ENCODE peak calls at places on chromosome 19, in six cellular contexts. One of them, this sample, is unnamed.

GRCh38 chr19:4277051-4277700 is 1.9 kb upstream of the SHD start:
- DNase-seq in IMR-90: no peak
- DNase-seq in lower leg skin: no peak
- DNase-seq in gastrocnemius medialis: no peak
- DNase-seq in GM12892: no peak
- DNase-seq in adrenal gland: no peak
- DNase-seq in this sample: no peak

GRCh38 chr19:35115538-35115951 is at the start of gene FXYD3:
- DNase-seq in adrenal gland: no peak
- DNase-seq in GM12892: no peak
- DNase-seq in lower leg skin: no peak
- DNase-seq in IMR-90: no peak
- DNase-seq in gastrocnemius medialis: no peak
- DNase-seq in this sample: no peak

GRCh38 chr19:37227996-37228395 is 10.0 kb downstream of the ZNF383 start:
- DNase-seq in adrenal gland: no peak
- DNase-seq in lower leg skin: no peak
- DNase-seq in IMR-90: no peak
- DNase-seq in gastrocnemius medialis: no peak
- DNase-seq in GM12892: no peak
- DNase-seq in this sample: no peak

GRCh38 chr19:33683881-33684549 is 62.3 kb downstream of the CHST8 start:
- DNase-seq in IMR-90: peak
- DNase-seq in GM12892: no peak
- DNase-seq in adrenal gland: no peak
- DNase-seq in gastrocnemius medialis: no peak
- DNase-seq in lower leg skin: peak
- DNase-seq in this sample: no peak

GRCh38 chr19:7522923-7523667 is 671 bp downstream of the MCOLN1 start:
- DNase-seq in lower leg skin: peak
- DNase-seq in IMR-90: no peak
- DNase-seq in adrenal gland: peak
- DNase-seq in GM12892: no peak
- DNase-seq in gastrocnemius medialis: no peak
- DNase-seq in this sample: peak

GRCh38 chr19:23409392-23410048 is 14.2 kb upstream of the ZNF91 start:
- DNase-seq in GM12892: no peak
- DNase-seq in gastrocnemius medialis: no peak
- DNase-seq in adrenal gland: no peak
- DNase-seq in IMR-90: no peak
- DNase-seq in lower leg skin: peak
- DNase-seq in this sample: no peak

GRCh38 chr19:50413096-50413495 is 5.6 kb upstream of the SPIB start:
- DNase-seq in lower leg skin: no peak
- DNase-seq in GM12892: no peak
- DNase-seq in IMR-90: no peak
- DNase-seq in adrenal gland: no peak
- DNase-seq in gastrocnemius medialis: no peak
- DNase-seq in this sample: no peak

GRCh38 chr19:53537126-53537522 is 821 bp upstream of the ZNF331 start:
- DNase-seq in gastrocnemius medialis: no peak
- DNase-seq in IMR-90: no peak
- DNase-seq in GM12892: no peak
- DNase-seq in adrenal gland: no peak
- DNase-seq in lower leg skin: no peak
- DNase-seq in this sample: no peak

GRCh38 chr19:28065026-28065425 is 1147.9 kb downstream of the UQCRFS1 start:
- DNase-seq in lower leg skin: no peak
- DNase-seq in GM12892: no peak
- DNase-seq in gastrocnemius medialis: no peak
- DNase-seq in adrenal gland: no peak
- DNase-seq in IMR-90: no peak
- DNase-seq in this sample: no peak

GRCh38 chr19:38720559-38721236 is 23.6 kb downstream of the CAPN12 start:
- DNase-seq in gastrocnemius medialis: no peak
- DNase-seq in adrenal gland: no peak
- DNase-seq in lower leg skin: no peak
- DNase-seq in GM12892: no peak
- DNase-seq in IMR-90: no peak
- DNase-seq in this sample: no peak

GRCh38 chr19:56896041-56896440 is 55.5 kb upstream of the PEG3 start:
- DNase-seq in GM12892: no peak
- DNase-seq in adrenal gland: no peak
- DNase-seq in gastrocnemius medialis: no peak
- DNase-seq in IMR-90: no peak
- DNase-seq in lower leg skin: no peak
- DNase-seq in this sample: no peak

GRCh38 chr19:49555600-49556411 is 24.6 kb downstream of the NOSIP start:
- DNase-seq in lower leg skin: peak
- DNase-seq in IMR-90: no peak
- DNase-seq in GM12892: no peak
- DNase-seq in gastrocnemius medialis: peak
- DNase-seq in adrenal gland: peak
- DNase-seq in this sample: peak

GRCh38 chr19:7995756-7996155 is 9.7 kb downstream of the ELAVL1 start:
- DNase-seq in IMR-90: no peak
- DNase-seq in lower leg skin: no peak
- DNase-seq in gastrocnemius medialis: no peak
- DNase-seq in adrenal gland: no peak
- DNase-seq in GM12892: no peak
- DNase-seq in this sample: no peak

GRCh38 chr19:23804676-23805075 is 46.0 kb upstream of the ZNF681 start:
- DNase-seq in gastrocnemius medialis: no peak
- DNase-seq in IMR-90: no peak
- DNase-seq in GM12892: no peak
- DNase-seq in lower leg skin: no peak
- DNase-seq in adrenal gland: no peak
- DNase-seq in this sample: no peak

GRCh38 chr19:39401549-39402416 is 4.9 kb upstream of the ZFP36 start:
- DNase-seq in lower leg skin: peak
- DNase-seq in adrenal gland: peak
- DNase-seq in IMR-90: peak
- DNase-seq in GM12892: no peak
- DNase-seq in gastrocnemius medialis: peak
- DNase-seq in this sample: no peak

GRCh38 chr19:2168619-2169424 is 5.1 kb downstream of the DOT1L start:
- DNase-seq in gastrocnemius medialis: peak
- DNase-seq in IMR-90: peak
- DNase-seq in lower leg skin: peak
- DNase-seq in GM12892: peak
- DNase-seq in adrenal gland: peak
- DNase-seq in this sample: peak

GRCh38 chr19:41218249-41218614 is 791 bp upstream of the AXL start:
- DNase-seq in gastrocnemius medialis: no peak
- DNase-seq in IMR-90: no peak
- DNase-seq in GM12892: no peak
- DNase-seq in adrenal gland: no peak
- DNase-seq in lower leg skin: no peak
- DNase-seq in this sample: no peak
- TF ChIP-seq POLR2A in gastrocnemius medialis: no peak
- TF ChIP-seq POLR2A in IMR-90: no peak
- TF ChIP-seq POLR2A in GM12892: no peak
- TF ChIP-seq POLR2A in adrenal gland: no peak
- TF ChIP-seq POLR2A in lower leg skin: no peak
- TF ChIP-seq POLR2A in this sample: no peak

GRCh38 chr19:17303167-17303939 is at the start of gene ABHD8:
- DNase-seq in gastrocnemius medialis: peak
- DNase-seq in IMR-90: peak
- DNase-seq in adrenal gland: peak
- DNase-seq in lower leg skin: peak
- DNase-seq in GM12892: peak
- DNase-seq in this sample: peak
- TF ChIP-seq POLR2A in gastrocnemius medialis: peak
- TF ChIP-seq POLR2A in IMR-90: no peak
- TF ChIP-seq POLR2A in adrenal gland: peak
- TF ChIP-seq POLR2A in lower leg skin: no peak
- TF ChIP-seq POLR2A in GM12892: no peak
- TF ChIP-seq POLR2A in this sample: peak

GRCh38 chr19:29429581-29429980 is 96.2 kb upstream of the VSTM2B start:
- DNase-seq in gastrocnemius medialis: no peak
- DNase-seq in GM12892: no peak
- DNase-seq in lower leg skin: no peak
- DNase-seq in adrenal gland: no peak
- DNase-seq in IMR-90: no peak
- DNase-seq in this sample: no peak
- TF ChIP-seq POLR2A in gastrocnemius medialis: no peak
- TF ChIP-seq POLR2A in GM12892: no peak
- TF ChIP-seq POLR2A in lower leg skin: no peak
- TF ChIP-seq POLR2A in adrenal gland: no peak
- TF ChIP-seq POLR2A in IMR-90: no peak
- TF ChIP-seq POLR2A in this sample: no peak

GRCh38 chr19:9792191-9793050 is 23.9 kb upstream of the ZNF846 start:
- DNase-seq in lower leg skin: peak
- DNase-seq in GM12892: peak
- DNase-seq in IMR-90: peak
- DNase-seq in adrenal gland: peak
- DNase-seq in gastrocnemius medialis: peak
- DNase-seq in this sample: peak
- TF ChIP-seq POLR2A in lower leg skin: no peak
- TF ChIP-seq POLR2A in GM12892: no peak
- TF ChIP-seq POLR2A in IMR-90: peak
- TF ChIP-seq POLR2A in adrenal gland: no peak
- TF ChIP-seq POLR2A in gastrocnemius medialis: no peak
- TF ChIP-seq POLR2A in this sample: no peak

GRCh38 chr19:10835089-10835753 is 791 bp downstream of the TMED1 start:
- DNase-seq in GM12892: peak
- DNase-seq in IMR-90: no peak
- DNase-seq in adrenal gland: peak
- DNase-seq in gastrocnemius medialis: peak
- DNase-seq in lower leg skin: peak
- DNase-seq in this sample: no peak

GRCh38 chr19:10836478-10837325 is 690 bp upstream of the TMED1 start:
- DNase-seq in lower leg skin: peak
- DNase-seq in gastrocnemius medialis: peak
- DNase-seq in IMR-90: no peak
- DNase-seq in adrenal gland: peak
- DNase-seq in GM12892: peak
- DNase-seq in this sample: no peak

GRCh38 chr19:10838377-10838776 is 2.4 kb upstream of the TMED1 start:
- DNase-seq in gastrocnemius medialis: no peak
- DNase-seq in IMR-90: no peak
- DNase-seq in lower leg skin: no peak
- DNase-seq in adrenal gland: no peak
- DNase-seq in GM12892: no peak
- DNase-seq in this sample: no peak

GRCh38 chr19:10832659-10833296 is 3.2 kb downstream of the TMED1 start:
- DNase-seq in GM12892: peak
- DNase-seq in adrenal gland: no peak
- DNase-seq in lower leg skin: no peak
- DNase-seq in IMR-90: no peak
- DNase-seq in gastrocnemius medialis: no peak
- DNase-seq in this sample: no peak

GRCh38 chr19:10835754-10836477 is at the start of gene TMED1:
- DNase-seq in adrenal gland: peak
- DNase-seq in GM12892: peak
- DNase-seq in gastrocnemius medialis: peak
- DNase-seq in lower leg skin: peak
- DNase-seq in IMR-90: peak
- DNase-seq in this sample: peak
- TF ChIP-seq POLR2A in adrenal gland: peak
- TF ChIP-seq POLR2A in GM12892: peak
- TF ChIP-seq POLR2A in gastrocnemius medialis: peak
- TF ChIP-seq POLR2A in lower leg skin: no peak
- TF ChIP-seq POLR2A in IMR-90: peak
- TF ChIP-seq POLR2A in this sample: peak

GRCh38 chr19:47435196-47435595 is 15.9 kb upstream of the MEIS3 start:
- DNase-seq in IMR-90: no peak
- DNase-seq in adrenal gland: no peak
- DNase-seq in lower leg skin: no peak
- DNase-seq in GM12892: no peak
- DNase-seq in gastrocnemius medialis: no peak
- DNase-seq in this sample: no peak

GRCh38 chr19:47433121-47433520 is 13.8 kb upstream of the MEIS3 start:
- DNase-seq in adrenal gland: no peak
- DNase-seq in gastrocnemius medialis: no peak
- DNase-seq in lower leg skin: no peak
- DNase-seq in IMR-90: no peak
- DNase-seq in GM12892: no peak
- DNase-seq in this sample: no peak

GRCh38 chr19:47432499-47432898 is 13.2 kb upstream of the MEIS3 start:
- DNase-seq in lower leg skin: no peak
- DNase-seq in adrenal gland: no peak
- DNase-seq in gastrocnemius medialis: no peak
- DNase-seq in GM12892: no peak
- DNase-seq in IMR-90: no peak
- DNase-seq in this sample: no peak

GRCh38 chr19:47435883-47436417 is 16.6 kb upstream of the MEIS3 start:
- DNase-seq in GM12892: no peak
- DNase-seq in lower leg skin: no peak
- DNase-seq in IMR-90: no peak
- DNase-seq in gastrocnemius medialis: no peak
- DNase-seq in adrenal gland: no peak
- DNase-seq in this sample: no peak

GRCh38 chr19:47434088-47434487 is 14.8 kb upstream of the MEIS3 start:
- DNase-seq in gastrocnemius medialis: no peak
- DNase-seq in lower leg skin: no peak
- DNase-seq in adrenal gland: no peak
- DNase-seq in IMR-90: no peak
- DNase-seq in GM12892: no peak
- DNase-seq in this sample: no peak
- TF ChIP-seq POLR2A in gastrocnemius medialis: no peak
- TF ChIP-seq POLR2A in lower leg skin: no peak
- TF ChIP-seq POLR2A in adrenal gland: no peak
- TF ChIP-seq POLR2A in IMR-90: no peak
- TF ChIP-seq POLR2A in GM12892: no peak
- TF ChIP-seq POLR2A in this sample: no peak

GRCh38 chr19:55703790-55704215 is 28.8 kb downstream of the EPN1 start:
- DNase-seq in adrenal gland: peak
- DNase-seq in GM12892: no peak
- DNase-seq in lower leg skin: peak
- DNase-seq in IMR-90: no peak
- DNase-seq in gastrocnemius medialis: no peak
- DNase-seq in this sample: peak

GRCh38 chr19:55699221-55699620 is 24.2 kb downstream of the EPN1 start:
- DNase-seq in lower leg skin: peak
- DNase-seq in gastrocnemius medialis: no peak
- DNase-seq in adrenal gland: peak
- DNase-seq in IMR-90: no peak
- DNase-seq in GM12892: no peak
- DNase-seq in this sample: no peak

GRCh38 chr19:55702131-55702627 is 27.2 kb downstream of the EPN1 start:
- DNase-seq in GM12892: no peak
- DNase-seq in gastrocnemius medialis: no peak
- DNase-seq in IMR-90: no peak
- DNase-seq in lower leg skin: peak
- DNase-seq in adrenal gland: peak
- DNase-seq in this sample: no peak

GRCh38 chr19:55698256-55698655 is 23.2 kb downstream of the EPN1 start:
- DNase-seq in IMR-90: no peak
- DNase-seq in lower leg skin: peak
- DNase-seq in adrenal gland: peak
- DNase-seq in gastrocnemius medialis: no peak
- DNase-seq in GM12892: no peak
- DNase-seq in this sample: no peak

GRCh38 chr19:55700813-55701212 is 25.8 kb downstream of the EPN1 start:
- DNase-seq in lower leg skin: peak
- DNase-seq in GM12892: no peak
- DNase-seq in gastrocnemius medialis: no peak
- DNase-seq in adrenal gland: peak
- DNase-seq in IMR-90: no peak
- DNase-seq in this sample: no peak
- TF ChIP-seq POLR2A in lower leg skin: no peak
- TF ChIP-seq POLR2A in GM12892: no peak
- TF ChIP-seq POLR2A in gastrocnemius medialis: no peak
- TF ChIP-seq POLR2A in adrenal gland: no peak
- TF ChIP-seq POLR2A in IMR-90: no peak
- TF ChIP-seq POLR2A in this sample: no peak